ENCODE peak calls at places on chromosome 10, in four cellular contexts. K, L, M and T are unnamed samples.
A peak's percentile ranks its signal among the peaks of the same experiment; 100 is the strongest.

GRCh38 chr10:96287392-96288105 is 16.2 kb upstream of the BLNK start:
- DNase-seq in M (no peak), K (no peak), L (no peak), T (peak; percentile 35)

GRCh38 chr10:78335371-78335690 is 301.7 kb downstream of the RPS24 start:
- DNase-seq in L (no peak), M (no peak), K (no peak), T (no peak)

GRCh38 chr10:35575640-35576039 is 29.5 kb upstream of the GJD4 start:
- DNase-seq in L (no peak), M (no peak), K (no peak), T (no peak)

GRCh38 chr10:66151346-66151745 is 774.5 kb upstream of the LRRTM3 start:
- DNase-seq in M (no peak), K (no peak), L (no peak), T (no peak)

GRCh38 chr10:126638542-126638941 is 32.0 kb downstream of the C10orf90 start:
- DNase-seq in L (no peak), M (no peak), K (no peak), T (no peak)

GRCh38 chr10:21927601-21928000 is 75.9 kb downstream of the DNAJC1 start:
- DNase-seq in M (no peak), K (no peak), L (peak; percentile 77), T (no peak)

GRCh38 chr10:32983333-32983909 is 25.4 kb upstream of the ITGB1 start:
- DNase-seq in M (no peak), K (no peak), L (peak; percentile 97), T (no peak)

GRCh38 chr10:43228783-43229207 is 38.1 kb downstream of the RASGEF1A start:
- DNase-seq in M (no peak), L (no peak), K (peak; percentile 8), T (no peak)

GRCh38 chr10:4270116-4270515 is 485.1 kb upstream of the KLF6 start:
- DNase-seq in L (peak; percentile 92), M (no peak), K (no peak), T (no peak)

GRCh38 chr10:69097729-69098128 is 9.8 kb downstream of the SRGN start:
- DNase-seq in M (no peak), K (no peak), L (no peak), T (no peak)

GRCh38 chr10:114322344-114322743 is 82.0 kb downstream of the AFAP1L2 start:
- DNase-seq in L (peak; percentile 10), M (no peak), K (no peak), T (no peak)

GRCh38 chr10:29470355-29470705 is 164.4 kb downstream of the SVIL start:
- DNase-seq in K (no peak), L (no peak), M (no peak), T (no peak)

GRCh38 chr10:116099031-116099430 is 174.0 kb downstream of the GFRA1 start:
- DNase-seq in L (no peak), M (no peak), K (no peak), T (no peak)

GRCh38 chr10:72173635-72174296 is 42.0 kb upstream of the ANAPC16 start:
- DNase-seq in M (no peak), L (peak; percentile 13), K (no peak), T (no peak)

GRCh38 chr10:113680172-113681111 is 730 bp downstream of the CASP7 start:
- DNase-seq in L (peak; percentile 73), K (no peak), M (no peak), T (peak; percentile 10)

GRCh38 chr10:6514180-6514579 is 65.9 kb downstream of the PRKCQ start:
- DNase-seq in K (no peak), L (no peak), M (no peak), T (no peak)

GRCh38 chr10:132904169-132904813 is 38.1 kb downstream of the CFAP46 start:
- DNase-seq in M (no peak), L (peak; percentile 24), K (peak; percentile 38), T (no peak)